ENCODE peak calls at places on chromosomes 5 and 9, in ten cellular contexts. F is bronchial epithelial cell; N is right lobe of liver; X is A549; Q is effector memory CD4-positive, alpha-beta T cell; L is hepatocyte; G is stomach; J is BJ; Z is psoas muscle; E is HepG2. W is an unnamed sample.

GRCh38 chr5:64594601-64595518 is 89.0 kb downstream of the RGS7BP start:
- DNase-seq in F (peak; percentile 7), N (no peak), X (peak; percentile 25), Q (no peak), L (peak; percentile 50), G (no peak), J (no peak), Z (no peak), E (no peak), W (no peak)

GRCh38 chr9:134061688-134062371 is 6.0 kb downstream of the BRD3 start:
- DNase-seq in F (no peak), N (no peak), X (no peak), Q (no peak), L (peak; percentile 21), G (peak; percentile 60), J (no peak), Z (peak; percentile 62), E (no peak), W (peak; percentile 72)

GRCh38 chr5:135600971-135601381 is 22.2 kb upstream of the CXCL14 start:
- DNase-seq in F (no peak), N (no peak), X (no peak), Q (no peak), L (no peak), G (no peak), J (no peak), Z (no peak), E (no peak), W (no peak)

GRCh38 chr5:37730896-37731455 is 108.9 kb downstream of the GDNF start:
- DNase-seq in F (no peak), N (no peak), X (no peak), Q (no peak), L (no peak), G (no peak), J (no peak), Z (no peak), E (no peak), W (no peak)

GRCh38 chr5:169567079-169567478 is 16.5 kb upstream of the SPDL1 start:
- DNase-seq in F (peak; percentile 23), N (no peak), X (no peak), Q (no peak), L (peak; percentile 52), G (no peak), J (no peak), Z (no peak), E (no peak), W (no peak)

GRCh38 chr5:85320495-85320894 is 935.8 kb upstream of the EDIL3 start:
- DNase-seq in F (peak; percentile 60), N (no peak), X (no peak), Q (no peak), L (no peak), G (no peak), J (no peak), Z (no peak), E (no peak), W (no peak)

GRCh38 chr5:134101686-134102439 is 12.6 kb upstream of the TCF7 start:
- DNase-seq in F (no peak), N (peak; percentile 68), X (peak; percentile 53), Q (peak; percentile 54), L (peak; percentile 57), G (peak; percentile 67), J (no peak), Z (peak; percentile 68), E (peak; percentile 58), W (peak; percentile 60)

GRCh38 chr5:79936644-79937216 is 54.3 kb downstream of the MTX3 start:
- DNase-seq in F (peak; percentile 73), N (no peak), X (no peak), Q (no peak), L (no peak), G (no peak), J (no peak), Z (no peak), E (no peak), W (no peak)

GRCh38 chr5:43121565-43122484 is 1.1 kb downstream of the ZNF131 start:
- DNase-seq in F (peak; percentile 37), N (no peak), X (peak; percentile 46), Q (no peak), L (peak; percentile 42), G (no peak), J (no peak), Z (no peak), E (peak; percentile 8), W (no peak)

GRCh38 chr5:1525624-1525985 is 1.8 kb upstream of the LPCAT1 start:
- DNase-seq in F (no peak), N (peak; percentile 17), X (no peak), Q (no peak), L (no peak), G (peak; percentile 18), J (no peak), Z (peak; percentile 7), E (no peak), W (no peak)

GRCh38 chr5:180470966-180471582 is 23.1 kb upstream of the CNOT6 start:
- DNase-seq in F (peak; percentile 38), N (no peak), X (peak; percentile 70), Q (peak; percentile 35), L (peak; percentile 77), G (peak; percentile 58), J (no peak), Z (peak; percentile 46), E (peak; percentile 25), W (no peak)

GRCh38 chr9:2014696-2015580 is at the start of gene SMARCA2:
- DNase-seq in F (peak; percentile 94), N (peak; percentile 99), X (peak; percentile 91), Q (peak; percentile 91), L (peak; percentile 98), G (peak; percentile 96), J (peak; percentile 84), Z (peak; percentile 99), E (peak; percentile 87), W (peak; percentile 99)

GRCh38 chr5:100904259-100904822 is 1.3 kb upstream of the ST8SIA4 start:
- DNase-seq in F (no peak), N (peak; percentile 53), X (peak; percentile 18), Q (peak; percentile 34), L (peak; percentile 17), G (peak; percentile 26), J (no peak), Z (no peak), E (no peak), W (peak; percentile 59)

GRCh38 chr5:172107606-172108005 is 80.4 kb downstream of the STK10 start:
- DNase-seq in F (peak; percentile 23), N (no peak), X (peak; percentile 56), Q (no peak), L (no peak), G (no peak), J (peak; percentile 89), Z (no peak), E (no peak), W (no peak)

GRCh38 chr5:36721664-36722063 is 115.3 kb downstream of the SLC1A3 start:
- DNase-seq in F (no peak), N (no peak), X (no peak), Q (no peak), L (no peak), G (no peak), J (no peak), Z (no peak), E (no peak), W (no peak)
- H3K4me3 ChIP-seq in F (no peak overlapping the region), N (no peak overlapping the region), X (no peak overlapping the region), Q (no peak overlapping the region), L (no peak overlapping the region), G (no peak overlapping the region), J (no peak overlapping the region), Z (no peak overlapping the region), E (no peak overlapping the region), W (no peak overlapping the region)

DNA sequence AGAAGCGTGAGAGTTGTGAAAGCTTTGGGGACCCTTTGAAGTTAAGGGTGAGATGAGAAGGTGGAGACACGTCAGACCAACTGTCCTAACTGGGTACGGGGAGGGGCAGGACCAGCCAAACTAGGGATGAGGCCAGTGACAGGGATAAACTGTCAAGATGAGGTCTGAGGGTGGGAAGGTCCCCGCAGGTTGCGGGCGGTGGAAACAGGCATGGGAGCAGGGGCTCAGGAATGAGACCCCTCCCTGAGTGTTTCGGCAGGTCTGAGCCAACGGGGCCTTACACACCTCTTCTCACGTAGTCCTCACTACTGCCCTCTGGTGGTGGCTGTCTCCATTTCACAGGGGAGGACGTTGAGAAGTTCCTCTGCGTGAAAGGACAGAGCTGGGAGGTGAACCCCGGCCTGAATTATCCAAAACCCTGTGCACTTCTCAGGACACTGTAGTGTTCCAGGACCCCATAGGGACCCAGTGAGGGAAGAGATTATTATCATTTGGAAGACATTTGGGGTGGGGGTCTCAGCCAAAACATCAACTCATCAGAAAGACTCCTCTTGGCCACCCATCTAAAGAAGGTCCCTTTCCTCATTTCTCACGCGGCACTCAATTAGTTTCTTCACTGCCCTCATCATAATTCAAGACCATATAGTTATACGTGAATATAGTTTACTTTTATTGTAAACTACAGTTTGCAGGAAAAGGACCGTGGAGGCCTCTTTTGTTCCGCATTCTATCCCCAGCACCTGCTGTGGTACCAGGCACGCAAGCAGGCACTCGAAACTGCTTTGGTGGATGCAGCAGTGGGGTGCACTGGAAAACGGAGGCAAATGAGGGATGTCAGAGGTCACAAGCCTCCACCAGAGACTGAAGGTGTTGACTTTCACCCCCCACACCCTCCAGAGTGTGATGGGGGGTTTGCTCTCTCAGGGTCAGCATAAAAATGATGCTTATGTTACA is 21.7 kb upstream of the NANS start:
- DNase-seq in F (peak; percentile 69), N (peak; percentile 83), X (peak; percentile 83), Q (peak; percentile 80), L (peak; percentile 90), G (peak; percentile 93), J (no peak), Z (peak; percentile 79), E (peak; percentile 76), W (peak; percentile 84)
- H3K4me3 ChIP-seq in F (no peak overlapping the region), N (no peak overlapping the region), X (no peak overlapping the region), Q (no peak overlapping the region), L (no peak overlapping the region), G (no peak overlapping the region), J (no peak overlapping the region), Z (peak overlapping the region; percentile 15), E (no peak overlapping the region), W (no peak overlapping the region)

DNA sequence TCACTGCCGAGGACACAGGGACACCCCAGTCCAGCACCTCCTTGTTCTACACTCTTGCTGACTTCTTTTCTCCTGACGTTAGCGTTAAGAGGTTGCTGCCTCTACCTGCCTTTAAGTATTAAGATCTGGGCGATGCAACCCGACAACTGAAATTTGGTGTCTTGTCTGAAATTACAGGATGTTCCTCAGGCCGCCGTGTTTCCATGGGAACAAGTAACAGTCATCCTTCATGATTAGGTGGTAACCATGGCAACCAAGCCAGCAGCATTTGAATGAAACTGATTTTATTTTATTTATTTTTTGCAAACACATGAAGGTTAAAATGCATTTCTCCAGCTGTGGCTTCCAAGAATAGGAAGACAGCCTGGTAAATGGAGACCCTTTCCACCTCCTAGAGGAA is 20.8 kb downstream of the DAB2IP start:
- DNase-seq in F (no peak), N (no peak), X (peak; percentile 34), Q (no peak), L (no peak), G (no peak), J (no peak), Z (no peak), E (no peak), W (no peak)
- H3K4me3 ChIP-seq in F (no peak overlapping the region), N (no peak overlapping the region), X (no peak overlapping the region), Q (no peak overlapping the region), L (no peak overlapping the region), G (no peak overlapping the region), J (no peak overlapping the region), Z (no peak overlapping the region), E (no peak overlapping the region), W (no peak overlapping the region)

DNA sequence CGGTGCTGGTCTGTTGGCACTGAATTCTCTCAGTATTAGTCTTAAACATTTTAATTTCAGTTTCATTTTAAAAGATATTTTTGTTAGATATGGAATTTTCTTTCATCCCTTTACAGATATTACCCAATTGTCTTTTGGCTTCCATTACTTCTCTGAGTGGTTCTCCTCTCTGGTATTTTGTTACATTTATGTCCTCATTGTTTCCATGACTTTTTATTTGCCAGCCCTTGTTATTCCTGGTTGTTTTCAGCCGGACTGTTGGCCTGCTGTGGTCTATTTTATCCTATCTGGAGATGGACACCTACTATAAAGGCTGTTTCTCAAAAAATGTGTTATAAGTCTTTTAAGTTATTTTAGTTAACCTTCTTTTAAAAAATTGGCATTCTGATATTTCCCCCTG is 117.2 kb downstream of the ARHGEF28 start:
- DNase-seq in F (no peak), N (no peak), X (no peak), Q (no peak), L (no peak), G (no peak), J (no peak), Z (no peak), E (no peak), W (no peak)
- H3K4me3 ChIP-seq in F (no peak overlapping the region), N (no peak overlapping the region), X (no peak overlapping the region), Q (no peak overlapping the region), L (no peak overlapping the region), G (no peak overlapping the region), J (no peak overlapping the region), Z (no peak overlapping the region), E (no peak overlapping the region), W (no peak overlapping the region)

W was measured in upper lobe of left lung.